ENCODE peak calls at places on chromosomes 13 and 19, in eight cellular contexts. U is T-helper 9 cell; H is midbrain; W is AG09319; P is suprapubic skin; O is naive thymus-derived CD8-positive, alpha-beta T cell; A is HTR-8/SVneo; B is activated T-cell treated with anti-CD3 and anti-CD28 coated beads, Interleukin-2, amount 50 U/mL, for 72 hours. M is an unnamed sample.

GRCh38 chr19:42229855-42230331 is 9.8 kb downstream of the ZNF526 start:
- DNase-seq in U (no peak), H (no peak), W (no peak), P (no peak), O (no peak), A (no peak), B (no peak), M (no peak)

GRCh38 chr13:37194428-37194861 is 89.0 kb upstream of the CSNK1A1L start:
- DNase-seq in U (no peak), H (no peak), W (no peak), P (no peak), O (no peak), A (no peak), B (no peak), M (no peak)

GRCh38 chr19:35268546-35269424 is at the start of gene USF2:
- DNase-seq in U (peak; percentile 61), H (peak; percentile 72), W (peak; percentile 27), P (no peak), O (peak; percentile 54), A (peak; percentile 74), B (peak; percentile 73), M (peak; percentile 81)

GRCh38 chr19:7868671-7869452 is 5.3 kb downstream of the PRR36 start:
- DNase-seq in U (peak; percentile 79), H (peak; percentile 46), W (no peak), P (peak; percentile 85), O (peak; percentile 90), A (peak; percentile 75), B (peak; percentile 91), M (peak; percentile 53)

GRCh38 chr19:17183858-17184271 is 31.3 kb upstream of the USE1 start:
- DNase-seq in U (no peak), H (no peak), W (no peak), P (no peak), O (no peak), A (no peak), B (peak; percentile 25), M (no peak)

GRCh38 chr19:54696117-54696548 is 28.1 kb upstream of the KIR3DL3 start:
- DNase-seq in U (no peak), H (no peak), W (no peak), P (no peak), O (no peak), A (no peak), B (no peak), M (no peak)

GRCh38 chr19:10424011-10424637 is 3.8 kb downstream of the PDE4A start:
- DNase-seq in U (peak; percentile 61), H (peak; percentile 47), W (no peak), P (peak; percentile 83), O (peak; percentile 66), A (peak; percentile 92), B (peak; percentile 81), M (peak; percentile 88)

GRCh38 chr19:33192010-33192409 is 2.1 kb upstream of the LRP3 start:
- DNase-seq in U (no peak), H (no peak), W (no peak), P (peak; percentile 25), O (no peak), A (no peak), B (no peak), M (no peak)

GRCh38 chr13:21913010-21913409 is 242.1 kb downstream of the FGF9 start:
- DNase-seq in U (no peak), H (no peak), W (no peak), P (no peak), O (no peak), A (no peak), B (peak; percentile 20), M (no peak)

GRCh38 chr19:29583196-29584006 is 22.7 kb upstream of the POP4 start:
- DNase-seq in U (no peak), H (no peak), W (no peak), P (no peak), O (no peak), A (peak; percentile 23), B (peak; percentile 36), M (no peak)

GRCh38 chr19:29076963-29077362 is 136.0 kb downstream of the UQCRFS1 start:
- DNase-seq in U (no peak), H (no peak), W (no peak), P (no peak), O (no peak), A (no peak), B (no peak), M (no peak)